ENCODE peak calls at places on chromosome 20, in four cellular contexts. U, I, X and P are unnamed samples. For H3K4me1 and H3K9me3, the result is how much of the 10 kb centered on the place peaks cover.

GRCh38 chr20:37194616-37195015 is 15.3 kb upstream of the MROH8 start:
- DNase-seq in I (no peak), U (no peak), X (no peak), P (no peak)

GRCh38 chr20:58839474-58839874 is 11.2 kb downstream of the GNAS-AS1 start:
- DNase-seq in X (peak), I (peak), U (peak), P (peak)

GRCh38 chr20:10090588-10091166 is 55.9 kb downstream of the ANKEF1 start:
- DNase-seq in I (peak), X (peak), U (peak), P (no peak)

GRCh38 chr20:53940883-53941546 is 129.4 kb downstream of the BCAS1 start:
- DNase-seq in U (peak), X (peak), I (peak), P (peak)

GRCh38 chr20:57738484-57738883 is 28.7 kb upstream of the PMEPA1 start:
- DNase-seq in X (no peak), I (peak), U (no peak), P (no peak)

GRCh38 chr20:11267131-11267761 is 593.4 kb upstream of the JAG1 start:
- DNase-seq in X (peak), I (peak), U (peak), P (peak)

GRCh38 chr20:62494980-62495797 is 19.4 kb upstream of the GATA5 start:
- DNase-seq in U (no peak), X (no peak), I (no peak), P (no peak)

GRCh38 chr20:52192296-52193007 is 873 bp upstream of the ZFP64 start:
- DNase-seq in I (peak), U (no peak), X (peak), P (no peak)

GRCh38 chr20:35385733-35386132 is 26.0 kb downstream of the UQCC1 start:
- DNase-seq in X (no peak), U (peak), I (no peak), P (peak)

GRCh38 chr20:10674684-10675455 is 1.1 kb upstream of the JAG1 start:
- DNase-seq in I (peak), U (peak), X (peak), P (peak)

GRCh38 chr20:13277663-13278295 is 56.7 kb downstream of the ISM1 start:
- DNase-seq in U (no peak), I (no peak), X (no peak), P (no peak)

GRCh38 chr20:44442298-44443070 is 33.2 kb upstream of the TTPAL start:
- DNase-seq in X (peak), U (no peak), I (no peak), P (no peak)

GRCh38 chr20:959996-960615 is 42.0 kb downstream of the RSPO4 start:
- DNase-seq in I (no peak), U (no peak), X (no peak), P (peak)

GRCh38 chr20:46801003-46801702 is 91.7 kb downstream of the SLC2A10 start:
- DNase-seq in X (no peak), U (no peak), I (no peak), P (no peak)

DNA sequence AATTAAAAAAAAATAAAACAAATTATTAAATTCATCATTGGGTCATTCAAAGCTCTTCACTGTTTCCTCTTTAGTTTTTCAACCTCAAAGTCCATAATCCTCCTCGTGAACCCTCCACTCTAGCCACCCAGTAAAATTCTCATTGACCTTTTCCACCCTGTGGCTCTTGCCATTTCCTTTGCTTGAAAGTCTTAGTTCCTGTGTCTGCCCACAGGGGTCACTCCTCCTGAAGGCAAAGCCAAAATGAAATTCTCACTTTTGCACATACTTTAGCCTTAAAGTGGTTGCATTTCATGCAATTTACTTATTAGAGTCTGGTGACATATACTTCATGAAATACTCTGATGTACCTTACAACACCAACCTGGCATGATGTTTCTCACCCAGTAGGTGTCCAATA is 263.7 kb downstream of the BMP2 start:
- DNase-seq in X (no peak), U (no peak), I (peak), P (no peak)
- TF ChIP-seq CTCF in X (no peak), U (peak), I (no peak), P (no peak)

GRCh38 chr20:50821257-50821921 is 26.5 kb downstream of the BCAS4 start:
- DNase-seq in U (no peak), X (no peak), I (no peak), P (no peak)

GRCh38 chr20:50820515-50821256 is 25.8 kb downstream of the BCAS4 start:
- DNase-seq in U (no peak), X (peak), I (no peak), P (no peak)

GRCh38 chr20:50821994-50822393 is 27.1 kb downstream of the BCAS4 start:
- DNase-seq in I (no peak), U (no peak), X (no peak), P (no peak)

GRCh38 chr20:50817776-50818172 is 22.9 kb downstream of the BCAS4 start:
- DNase-seq in I (no peak), U (no peak), X (no peak), P (no peak)

GRCh38 chr20:50819344-50819743 is 24.5 kb downstream of the BCAS4 start:
- DNase-seq in U (no peak), I (no peak), X (no peak), P (no peak)
- H3K4me1 ChIP-seq in U (under half), I (under half), X (under half), P (under half)

GRCh38 chr20:49283703-49284625 is 6.1 kb upstream of the ZNFX1 start:
- DNase-seq in X (no peak), U (no peak), I (no peak), P (no peak)

GRCh38 chr20:49281059-49281912 is 3.4 kb upstream of the ZNFX1 start:
- DNase-seq in U (peak), I (no peak), X (no peak), P (no peak)

GRCh38 chr20:49281913-49282467 is 4.1 kb upstream of the ZNFX1 start:
- DNase-seq in U (no peak), X (no peak), I (no peak), P (no peak)

GRCh38 chr20:49283176-49283702 is 5.4 kb upstream of the ZNFX1 start:
- DNase-seq in I (no peak), U (no peak), X (no peak), P (no peak)

GRCh38 chr20:49282584-49283171 is 4.8 kb upstream of the ZNFX1 start:
- DNase-seq in X (no peak), I (no peak), U (no peak), P (no peak)
- H3K9me3 ChIP-seq in X (under half), I (under half), U (under half), P (under half)

GRCh38 chr20:25297141-25297905 is 49.4 kb downstream of the PYGB start:
- DNase-seq in U (no peak), X (no peak), I (no peak), P (no peak)

GRCh38 chr20:25293910-25294458 is 46.1 kb downstream of the PYGB start:
- DNase-seq in X (no peak), U (no peak), I (no peak), P (no peak)

GRCh38 chr20:25295386-25296093 is 47.7 kb downstream of the PYGB start:
- DNase-seq in I (no peak), X (peak), U (no peak), P (peak)

GRCh38 chr20:25294459-25295385 is 46.8 kb downstream of the PYGB start:
- DNase-seq in X (peak), I (peak), U (peak), P (peak)

GRCh38 chr20:25296094-25297093 is 48.5 kb downstream of the PYGB start:
- DNase-seq in U (no peak), I (peak), X (no peak), P (peak)
- TF ChIP-seq CTCF in U (peak), I (peak), X (no peak), P (peak)

DNA sequence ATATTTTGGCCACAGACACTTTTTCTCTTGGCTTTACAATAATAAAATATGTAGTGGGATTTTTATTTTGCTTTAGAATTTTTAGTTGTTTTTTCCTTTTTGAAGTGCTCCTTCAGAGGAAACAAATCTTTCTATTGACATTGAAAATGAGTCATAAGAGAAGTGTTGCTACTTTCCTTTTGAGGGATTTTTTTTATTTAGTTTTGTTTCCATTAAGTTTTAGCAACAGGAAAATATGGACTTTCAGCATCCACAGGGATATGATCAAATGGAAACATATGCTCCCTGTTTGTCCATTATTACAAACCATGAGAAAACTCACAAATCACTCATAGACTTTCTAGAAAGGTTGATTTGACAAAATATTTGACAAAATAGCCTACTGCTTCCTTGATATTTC is 65.3 kb upstream of the BMP2 start:
- DNase-seq in I (no peak), U (no peak), X (no peak), P (no peak)
- H3K4me1 ChIP-seq in I (under half), U (under half), X (half or more), P (under half)

GRCh38 chr20:39716796-39717341 is 754.7 kb downstream of the DHX35 start:
- DNase-seq in X (no peak), U (peak), I (no peak), P (no peak)
- H3K9me3 ChIP-seq in X (under half), U (under half), I (under half), P (under half)

GRCh38 chr20:2340823-2341222 is 39.9 kb upstream of the TGM6 start:
- DNase-seq in I (no peak), X (no peak), U (no peak), P (no peak)

GRCh38 chr20:2338702-2339101 is 42.0 kb upstream of the TGM6 start:
- DNase-seq in I (no peak), X (no peak), U (no peak), P (peak)

GRCh38 chr20:2340136-2340535 is 40.6 kb upstream of the TGM6 start:
- DNase-seq in X (no peak), U (no peak), I (no peak), P (peak)

GRCh38 chr20:2342243-2342642 is 38.5 kb upstream of the TGM6 start:
- DNase-seq in I (no peak), X (no peak), U (no peak), P (no peak)

GRCh38 chr20:2341336-2341735 is 39.4 kb upstream of the TGM6 start:
- DNase-seq in I (no peak), U (no peak), X (no peak), P (no peak)
- TF ChIP-seq CTCF in I (no peak), U (no peak), X (no peak), P (no peak)

DNA sequence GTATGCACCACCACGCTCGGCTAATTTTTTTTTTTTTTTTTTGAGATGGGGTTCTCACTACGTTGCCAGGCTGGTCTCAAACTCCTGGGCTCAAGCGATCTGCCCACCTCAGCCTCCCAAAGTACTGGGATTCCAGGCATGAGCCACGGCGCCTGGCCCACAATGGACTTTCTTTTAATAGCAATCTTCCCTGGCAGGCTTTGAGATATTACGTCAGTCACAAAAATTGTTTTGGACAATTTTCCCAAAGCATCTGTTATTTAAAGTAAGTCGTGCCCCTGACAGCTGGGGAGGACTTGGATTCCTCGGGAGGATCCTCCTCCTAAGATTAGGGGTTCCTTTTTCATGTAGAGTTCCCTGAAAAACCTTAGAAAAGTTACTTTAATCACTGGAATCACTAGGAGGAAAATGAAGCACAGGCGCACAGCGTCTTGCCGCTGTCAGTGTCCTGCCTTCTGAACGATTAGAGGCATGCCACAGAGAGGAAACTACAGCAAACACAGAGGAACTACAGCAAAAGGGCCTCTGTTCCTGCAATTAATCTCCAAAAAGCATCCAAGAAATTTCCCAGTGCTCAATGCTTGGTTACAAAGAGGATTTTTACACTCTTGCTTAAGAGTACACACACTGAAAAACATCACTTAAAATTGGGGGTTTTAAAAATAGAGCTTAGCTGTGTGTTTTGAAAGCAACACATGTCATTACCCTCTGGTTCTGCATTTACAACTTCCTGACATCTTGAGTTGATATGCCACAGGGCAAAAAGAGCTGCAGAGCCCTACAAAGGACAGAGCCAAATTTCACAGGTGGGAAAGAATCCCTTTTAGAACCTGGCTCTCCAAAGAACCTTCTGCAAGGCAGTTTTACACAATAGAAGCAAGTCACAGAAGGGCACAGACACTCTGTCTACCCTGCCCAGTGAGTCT is 4.5 kb downstream of the ACSS1 start:
- DNase-seq in U (peak), I (no peak), X (no peak), P (peak)
- H3K4me1 ChIP-seq in U (under half), I (under half), X (half or more), P (under half)